ENCODE peak calls at places on chromosomes 3 and 15, in four cellular contexts. O is Caco-2, Q is heart right ventricle, U is heart left ventricle. C is an unnamed sample.

GRCh38 chr3:17942856-17943255 is 200.4 kb upstream of the TBC1D5 start:
- DNase-seq in O (no peak), Q (no peak), U (no peak), C (no peak)

GRCh38 chr15:51030649-51031316 is 63.9 kb downstream of the TNFAIP8L3 start:
- DNase-seq in O (no peak), Q (no peak), U (no peak), C (no peak)

GRCh38 chr15:79858469-79858868 is 38.3 kb downstream of the MTHFS start:
- DNase-seq in O (no peak), Q (no peak), U (no peak), C (no peak)

GRCh38 chr3:193049901-193050300 is 132.2 kb upstream of the MB21D2 start:
- DNase-seq in O (no peak), Q (no peak), U (no peak), C (no peak)

GRCh38 chr3:169624533-169624972 is 39.0 kb downstream of the MECOM start:
- DNase-seq in O (no peak), Q (no peak), U (peak; percentile 49), C (peak; percentile 36)

GRCh38 chr3:110680365-110680909 is 391.2 kb upstream of the NECTIN3 start:
- DNase-seq in O (no peak), Q (no peak), U (no peak), C (no peak)

GRCh38 chr3:170424879-170425278 is 6.2 kb downstream of the CLDN11 start:
- DNase-seq in O (no peak), Q (no peak), U (no peak), C (no peak)

GRCh38 chr3:13840456-13840855 is 39.4 kb downstream of the WNT7A start:
- DNase-seq in O (no peak), Q (no peak), U (no peak), C (no peak)

GRCh38 chr3:37040231-37040630 is 46.9 kb downstream of the MLH1 start:
- DNase-seq in O (no peak), Q (no peak), U (no peak), C (no peak)

GRCh38 chr3:48411606-48412374 is 18.1 kb downstream of the PLXNB1 start:
- DNase-seq in O (no peak), Q (no peak), U (peak; percentile 18), C (no peak)

GRCh38 chr3:99866167-99866810 is 48.6 kb downstream of the CMSS1 start:
- DNase-seq in O (no peak), Q (no peak), U (no peak), C (peak; percentile 77)

GRCh38 chr15:69685524-69686452 is 233.2 kb downstream of the RPLP1 start:
- DNase-seq in O (no peak), Q (no peak), U (no peak), C (no peak)

GRCh38 chr3:46668591-46668990 is 24.9 kb downstream of the ALS2CL start:
- DNase-seq in O (no peak), Q (no peak), U (peak; percentile 28), C (no peak)

GRCh38 chr3:51813539-51813938 is 34.5 kb upstream of the IQCF6 start:
- DNase-seq in O (no peak), Q (peak; percentile 62), U (peak; percentile 77), C (no peak)

GRCh38 chr15:40098489-40099261 is 10.0 kb downstream of the BMF start:
- DNase-seq in O (peak; percentile 92), Q (peak; percentile 53), U (peak; percentile 75), C (peak; percentile 88)

GRCh38 chr3:46544771-46545503 is 21.2 kb downstream of the LRRC2 start:
- DNase-seq in O (no peak), Q (no peak), U (no peak), C (no peak)

GRCh38 chr3:21913791-21914190 is 162.8 kb upstream of the ZNF385D start:
- DNase-seq in O (no peak), Q (no peak), U (no peak), C (no peak)

GRCh38 chr3:25603703-25604102 is 61.0 kb downstream of the TOP2B start:
- DNase-seq in O (no peak), Q (no peak), U (peak; percentile 59), C (peak; percentile 59)

GRCh38 chr3:194206375-194206774 is 70.4 kb downstream of the HES1 start:
- DNase-seq in O (no peak), Q (peak; percentile 34), U (no peak), C (no peak)

GRCh38 chr15:88747626-88748025 is 55.6 kb upstream of the ACAN start:
- DNase-seq in O (no peak), Q (no peak), U (no peak), C (no peak)

GRCh38 chr3:24318668-24319287 is 175.9 kb downstream of the THRB start:
- DNase-seq in O (no peak), Q (no peak), U (no peak), C (peak; percentile 63)

GRCh38 chr15:63465104-63465503 is 39.3 kb upstream of the USP3 start:
- DNase-seq in O (no peak), Q (no peak), U (no peak), C (peak; percentile 69)

GRCh38 chr15:35719964-35720507 is 174.1 kb upstream of the DPH6 start:
- DNase-seq in O (no peak), Q (no peak), U (no peak), C (no peak)

GRCh38 chr3:124800511-124801374 is 70.5 kb downstream of the UMPS start:
- DNase-seq in O (no peak), Q (peak; percentile 65), U (peak; percentile 91), C (peak; percentile 80)

GRCh38 chr3:18841422-18842343 is 306.6 kb upstream of the KCNH8 start:
- DNase-seq in O (no peak), Q (no peak), U (no peak), C (peak; percentile 11)

GRCh38 chr3:155491696-155492095 is 198.2 kb upstream of the STRIT1 start:
- DNase-seq in O (no peak), Q (no peak), U (no peak), C (no peak)

GRCh38 chr3:105821433-105821832 is 47.4 kb downstream of the CBLB start:
- DNase-seq in O (peak; percentile 8), Q (no peak), U (no peak), C (no peak)

GRCh38 chr3:64627471-64628321 is 60.1 kb downstream of the ADAMTS9 start:
- DNase-seq in O (peak; percentile 77), Q (no peak), U (no peak), C (no peak)

DNA sequence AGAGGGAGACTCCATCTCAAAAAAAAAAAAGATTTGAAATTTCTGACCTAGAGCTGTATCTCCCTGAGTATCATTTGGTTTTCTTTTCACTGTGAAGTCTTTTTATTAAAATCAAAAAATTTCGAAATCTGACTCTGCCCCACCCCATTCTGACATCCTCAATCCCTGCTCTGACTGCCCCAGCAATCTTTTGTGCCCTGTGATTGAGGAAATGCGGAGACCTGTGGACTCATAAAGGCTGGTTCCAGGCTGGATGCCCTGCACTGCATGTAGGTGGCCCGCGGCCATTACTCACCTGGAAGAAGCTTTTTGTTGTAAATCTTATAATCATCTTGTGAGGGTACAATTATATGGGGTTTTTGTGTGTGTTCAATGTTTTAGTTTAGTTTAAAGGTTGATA is 147.3 kb upstream of the SEMA6D start:
- DNase-seq in O (no peak), Q (no peak), U (no peak), C (no peak)
- H3K9me3 ChIP-seq in O (no peaks in the 10 kb centered on the region), Q (no peaks in the 10 kb centered on the region), U (no peaks in the 10 kb centered on the region), C (no peaks in the 10 kb centered on the region)

GRCh38 chr3:9403463-9403862 is 6.0 kb downstream of the SETD5 start:
- DNase-seq in O (no peak), Q (no peak), U (no peak), C (no peak)

GRCh38 chr3:9405756-9406155 is 8.3 kb downstream of the SETD5 start:
- DNase-seq in O (no peak), Q (no peak), U (no peak), C (no peak)

GRCh38 chr3:9402410-9403228 is 5.2 kb downstream of the SETD5 start:
- DNase-seq in O (peak; percentile 73), Q (no peak), U (peak; percentile 48), C (peak; percentile 73)

GRCh38 chr3:9406856-9407626 is 9.6 kb downstream of the SETD5 start:
- DNase-seq in O (no peak), Q (no peak), U (no peak), C (no peak)

DNA sequence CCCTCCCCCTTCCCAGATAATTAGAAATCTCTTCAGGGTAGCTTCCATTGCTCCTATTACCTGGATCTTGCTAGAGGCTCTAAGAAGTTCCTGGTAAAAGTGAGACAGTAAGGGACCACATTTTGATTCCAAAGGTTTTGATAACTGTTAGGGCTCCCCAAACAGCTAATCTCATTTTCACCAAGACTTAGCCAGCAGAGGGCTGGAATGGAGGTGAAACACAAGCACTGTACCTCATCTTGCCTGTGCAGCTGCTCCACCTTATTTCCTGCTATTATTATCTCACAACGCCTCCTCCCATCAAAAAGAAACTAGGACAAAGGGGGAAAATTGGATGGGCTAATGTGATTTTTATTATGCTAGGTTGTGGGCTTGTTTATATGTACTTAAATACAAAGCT is 7.3 kb downstream of the SETD5 start:
- DNase-seq in O (no peak), Q (no peak), U (no peak), C (peak; percentile 14)
- TF ChIP-seq CTCF in O (no peak), Q (peak; percentile 29), U (no peak), C (no peak)

GRCh38 chr15:38563723-38564519 is 693 bp downstream of the RASGRP1 start:
- DNase-seq in O (peak; percentile 83), Q (peak; percentile 72), U (peak; percentile 58), C (peak; percentile 52)

GRCh38 chr15:38559908-38560307 is 4.7 kb downstream of the RASGRP1 start:
- DNase-seq in O (no peak), Q (no peak), U (no peak), C (peak; percentile 14)

GRCh38 chr15:38564557-38565286 is at the start of gene RASGRP1:
- DNase-seq in O (peak; percentile 86), Q (peak; percentile 61), U (peak; percentile 49), C (peak; percentile 83)

GRCh38 chr15:38560456-38560926 is 4.1 kb downstream of the RASGRP1 start:
- DNase-seq in O (no peak), Q (no peak), U (no peak), C (no peak)

DNA sequence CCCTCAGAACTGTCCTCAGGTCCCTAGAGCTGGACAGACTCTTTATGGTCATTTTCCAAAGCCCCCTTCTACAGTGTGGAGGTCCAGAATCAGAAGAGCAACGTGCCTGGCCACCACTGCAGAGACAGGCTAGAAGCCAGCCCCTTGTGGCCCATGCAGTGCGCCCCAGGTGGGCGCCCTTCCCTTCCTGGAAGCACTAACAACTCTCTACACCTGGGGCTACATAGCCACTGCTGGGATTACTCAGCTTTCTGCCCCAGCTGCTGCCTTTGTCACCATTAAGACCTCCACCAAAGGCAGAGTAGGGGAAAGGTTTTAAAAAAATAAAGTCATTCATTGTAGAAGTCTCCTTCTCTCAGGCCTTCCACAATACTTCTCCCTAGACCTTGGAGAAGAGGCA is 2.3 kb downstream of the RASGRP1 start:
- DNase-seq in O (no peak), Q (no peak), U (no peak), C (no peak)
- H3K4me1 ChIP-seq in O (no peaks in the 10 kb centered on the region), Q (peaks cover 12% of the 10 kb centered on the region), U (peaks cover 4% of the 10 kb centered on the region), C (peaks cover 13% of the 10 kb centered on the region)

GRCh38 chr3:145243875-145244274 is 917.1 kb downstream of the PLOD2 start:
- DNase-seq in O (no peak), Q (no peak), U (no peak), C (peak; percentile 93)

GRCh38 chr3:145248928-145249327 is 912.1 kb downstream of the PLOD2 start:
- DNase-seq in O (no peak), Q (no peak), U (no peak), C (no peak)

GRCh38 chr3:145246291-145246690 is 914.7 kb downstream of the PLOD2 start:
- DNase-seq in O (no peak), Q (no peak), U (no peak), C (no peak)

DNA sequence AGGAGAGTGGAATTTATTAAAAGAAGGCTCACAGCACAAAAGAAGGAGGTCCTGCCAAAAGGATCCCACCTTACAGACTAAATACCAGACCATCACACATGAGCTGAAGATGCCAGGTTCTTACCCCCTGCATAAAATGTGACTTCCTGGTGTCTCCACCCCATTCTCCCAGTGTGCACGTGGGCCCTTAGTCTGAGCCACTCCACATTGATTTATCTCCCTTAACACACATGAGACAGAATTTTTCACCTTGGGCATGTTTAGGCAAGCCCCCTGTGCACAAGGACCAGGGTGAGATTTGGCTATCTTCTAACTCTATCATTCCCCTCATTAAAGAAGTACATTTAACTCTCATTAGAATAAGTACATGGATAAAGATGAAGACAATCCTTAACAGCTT is 916.7 kb downstream of the PLOD2 start:
- DNase-seq in O (no peak), Q (no peak), U (no peak), C (no peak)
- H3K9me3 ChIP-seq in O (no peaks in the 10 kb centered on the region), Q (peaks cover 7% of the 10 kb centered on the region), U (peaks cover 9% of the 10 kb centered on the region), C (no peaks in the 10 kb centered on the region)